ENCODE peak calls at places on chromosomes 1 and 21, in four cellular contexts. S is ovary, M is upper lobe of left lung, Q is left ventricle myocardium inferior. T is an unnamed sample. For H3K9me3, the result is how much of the 10 kb centered on the place peaks cover.

GRCh38 chr1:224510880-224511645 is 76.5 kb upstream of the WDR26 start:
- DNase-seq in Q (no peak), M (no peak), S (no peak), T (no peak)

GRCh38 chr1:48003741-48004503 is 6.7 kb upstream of the TRABD2B start:
- DNase-seq in M (peak), Q (no peak), S (no peak), T (no peak)

GRCh38 chr1:8211620-8212442 is 106.1 kb upstream of the SLC45A1 start:
- DNase-seq in S (no peak), M (peak), Q (no peak), T (no peak)

GRCh38 chr1:66330711-66331110 is 203.2 kb upstream of the SGIP1 start:
- DNase-seq in M (no peak), S (no peak), Q (no peak), T (no peak)

GRCh38 chr1:219340796-219341195 is 167.1 kb downstream of the LYPLAL1 start:
- DNase-seq in Q (no peak), M (no peak), S (no peak), T (no peak)

GRCh38 chr1:171210355-171210754 is 25.3 kb downstream of the FMO2 start:
- DNase-seq in S (no peak), Q (no peak), M (no peak), T (no peak)

GRCh38 chr1:64361974-64362373 is 108.0 kb upstream of the CACHD1 start:
- DNase-seq in M (no peak), Q (no peak), S (no peak), T (no peak)

GRCh38 chr21:42653492-42654061 is at the start of gene PDE9A:
- DNase-seq in S (peak), M (peak), Q (no peak), T (peak)

GRCh38 chr1:43074244-43074643 is 97.8 kb downstream of the EBNA1BP2 start:
- DNase-seq in Q (no peak), S (no peak), M (no peak), T (no peak)

GRCh38 chr1:79679916-79680315 is 673.4 kb upstream of the ADGRL4 start:
- DNase-seq in Q (no peak), S (no peak), M (no peak), T (no peak)

GRCh38 chr1:8351693-8352470 is 34.0 kb downstream of the SLC45A1 start:
- DNase-seq in Q (no peak), M (peak), S (no peak), T (no peak)

GRCh38 chr1:17075470-17076255 is 21.8 kb upstream of the SDHB start:
- DNase-seq in Q (no peak), M (peak), S (no peak), T (no peak)

DNA sequence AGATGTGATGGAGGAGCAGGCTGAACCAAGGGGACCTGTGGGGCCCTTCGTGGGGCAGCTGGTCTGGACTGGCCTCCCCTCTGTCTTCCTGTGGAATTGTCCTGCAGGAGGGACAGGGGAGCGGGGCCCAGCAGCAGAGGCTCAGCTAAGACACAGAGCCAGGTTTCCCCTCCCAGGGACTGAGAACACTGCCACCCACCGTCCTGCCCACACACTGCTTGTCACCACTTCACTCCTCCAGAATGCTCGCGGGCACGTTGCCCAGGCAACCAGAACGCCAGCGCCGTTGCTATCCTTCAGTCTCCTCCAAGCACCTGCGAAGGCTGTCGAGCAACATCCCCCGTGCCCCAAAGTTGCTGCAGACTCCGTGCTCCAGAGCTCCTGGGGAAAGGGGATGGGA is 46.4 kb downstream of the AJAP1 start:
- DNase-seq in M (no peak), Q (no peak), S (no peak), T (no peak)
- H3K9me3 ChIP-seq in M (under half), Q (under half), S (under half), T (under half)

GRCh38 chr1:30562559-30562958 is 160.8 kb downstream of the MATN1 start:
- DNase-seq in M (no peak), S (no peak), Q (no peak), T (no peak)
- H3K9me3 ChIP-seq in M (under half), S (under half), Q (half or more), T (under half)

GRCh38 chr1:206873603-206874188 is 8.3 kb downstream of the IL20 start:
- DNase-seq in Q (no peak), M (no peak), S (no peak), T (no peak)
- H3K9me3 ChIP-seq in Q (under half), M (under half), S (under half), T (under half)

GRCh38 chr1:5647226-5647625 is 345.0 kb downstream of the NPHP4 start:
- DNase-seq in S (no peak), M (no peak), Q (no peak), T (no peak)
- H3K9me3 ChIP-seq in S (under half), M (under half), Q (under half), T (under half)

GRCh38 chr1:248174521-248174920 is at the start of gene OR2M2:
- DNase-seq in Q (no peak), M (no peak), S (no peak), T (no peak)
- H3K9me3 ChIP-seq in Q (under half), M (under half), S (under half), T (under half)

GRCh38 chr1:2908561-2908960 is 107.1 kb upstream of the TTC34 start:
- DNase-seq in Q (no peak), M (peak), S (no peak), T (no peak)
- H3K9me3 ChIP-seq in Q (under half), M (under half), S (under half), T (under half)

GRCh38 chr1:2937805-2938204 is 83.5 kb upstream of the ACTRT2 start:
- DNase-seq in M (no peak), S (no peak), Q (no peak), T (no peak)
- H3K9me3 ChIP-seq in M (under half), S (under half), Q (under half), T (under half)

DNA sequence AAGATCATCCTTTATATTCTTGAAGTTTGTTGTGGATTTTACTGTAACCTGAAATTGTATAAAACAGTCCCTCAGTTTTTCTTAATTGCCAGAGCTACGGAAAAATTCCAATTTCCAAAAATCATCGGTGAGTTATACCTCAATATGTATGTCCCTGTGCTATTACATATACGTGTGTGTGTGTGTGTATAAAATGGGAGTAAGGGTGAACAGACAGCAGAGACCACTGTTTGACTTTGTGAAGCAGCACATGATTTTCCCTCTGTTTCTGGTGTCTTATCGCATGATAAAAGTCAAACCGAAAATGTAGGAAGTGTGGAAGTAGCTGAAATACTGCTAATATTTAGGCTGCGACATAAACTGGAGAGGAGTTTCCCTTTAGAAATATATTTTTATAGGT is 1.2 kb downstream of the OR2T1 start:
- DNase-seq in Q (no peak), M (no peak), S (no peak), T (no peak)
- H3K9me3 ChIP-seq in Q (under half), M (under half), S (under half), T (under half)